ENCODE peak calls at places on chromosomes 3 and 15, in seven cellular contexts. One of them, this sample, is unnamed.

GRCh38 chr3:106692624-106693023 is 684.6 kb upstream of the CCDC54 start:
- DNase-seq in fibroblast of pulmonary artery: no peak
- DNase-seq in A549: no peak
- DNase-seq in dorsolateral prefrontal cortex: no peak
- DNase-seq in neural progenitor cell: no peak
- DNase-seq in small intestine: no peak
- DNase-seq in GM12865: no peak
- DNase-seq in this sample: no peak

GRCh38 chr15:65309882-65310418 is 5.5 kb downstream of the RNU5B-1 start:
- DNase-seq in fibroblast of pulmonary artery: no peak
- DNase-seq in A549: no peak
- DNase-seq in dorsolateral prefrontal cortex: no peak
- DNase-seq in neural progenitor cell: no peak
- DNase-seq in small intestine: no peak
- DNase-seq in GM12865: no peak
- DNase-seq in this sample: no peak

GRCh38 chr3:138253609-138254008 is 66.5 kb downstream of the ARMC8 start:
- DNase-seq in fibroblast of pulmonary artery: no peak
- DNase-seq in A549: no peak
- DNase-seq in dorsolateral prefrontal cortex: no peak
- DNase-seq in neural progenitor cell: no peak
- DNase-seq in small intestine: no peak
- DNase-seq in GM12865: no peak
- DNase-seq in this sample: no peak

GRCh38 chr3:16697437-16698258 is 92.4 kb upstream of the DAZL start:
- DNase-seq in fibroblast of pulmonary artery: peak; percentile 87
- DNase-seq in A549: no peak
- DNase-seq in dorsolateral prefrontal cortex: no peak
- DNase-seq in neural progenitor cell: peak; percentile 11
- DNase-seq in small intestine: no peak
- DNase-seq in GM12865: peak; percentile 21
- DNase-seq in this sample: peak; percentile 69

GRCh38 chr3:108070356-108070755 is 20.5 kb downstream of the CD47 start:
- DNase-seq in fibroblast of pulmonary artery: no peak
- DNase-seq in A549: no peak
- DNase-seq in dorsolateral prefrontal cortex: no peak
- DNase-seq in neural progenitor cell: no peak
- DNase-seq in small intestine: no peak
- DNase-seq in GM12865: no peak
- DNase-seq in this sample: no peak

GRCh38 chr3:23264413-23264812 is 61.3 kb downstream of the UBE2E2 start:
- DNase-seq in fibroblast of pulmonary artery: peak; percentile 72
- DNase-seq in A549: no peak
- DNase-seq in dorsolateral prefrontal cortex: no peak
- DNase-seq in neural progenitor cell: no peak
- DNase-seq in small intestine: no peak
- DNase-seq in GM12865: no peak
- DNase-seq in this sample: peak; percentile 33

GRCh38 chr15:82750831-82751181 is 41.1 kb upstream of the AP3B2 start:
- DNase-seq in fibroblast of pulmonary artery: no peak
- DNase-seq in A549: peak; percentile 18
- DNase-seq in dorsolateral prefrontal cortex: no peak
- DNase-seq in neural progenitor cell: no peak
- DNase-seq in small intestine: peak; percentile 30
- DNase-seq in GM12865: peak; percentile 61
- DNase-seq in this sample: no peak

GRCh38 chr15:85024509-85025336 is 43.1 kb downstream of the PDE8A start:
- DNase-seq in fibroblast of pulmonary artery: no peak
- DNase-seq in A549: peak; percentile 41
- DNase-seq in dorsolateral prefrontal cortex: no peak
- DNase-seq in neural progenitor cell: no peak
- DNase-seq in small intestine: no peak
- DNase-seq in GM12865: no peak
- DNase-seq in this sample: peak; percentile 24

GRCh38 chr15:29105151-29105785 is 164.4 kb downstream of the NSMCE3 start:
- DNase-seq in fibroblast of pulmonary artery: no peak
- DNase-seq in A549: no peak
- DNase-seq in dorsolateral prefrontal cortex: no peak
- DNase-seq in neural progenitor cell: no peak
- DNase-seq in small intestine: no peak
- DNase-seq in GM12865: no peak
- DNase-seq in this sample: no peak

GRCh38 chr15:42313463-42313862 is 40.2 kb upstream of the TMEM87A start:
- DNase-seq in fibroblast of pulmonary artery: no peak
- DNase-seq in A549: no peak
- DNase-seq in dorsolateral prefrontal cortex: no peak
- DNase-seq in neural progenitor cell: peak; percentile 20
- DNase-seq in small intestine: no peak
- DNase-seq in GM12865: no peak
- DNase-seq in this sample: no peak

GRCh38 chr3:156161172-156161571 is 40.8 kb downstream of the KCNAB1 start:
- DNase-seq in fibroblast of pulmonary artery: no peak
- DNase-seq in A549: no peak
- DNase-seq in dorsolateral prefrontal cortex: no peak
- DNase-seq in neural progenitor cell: peak; percentile 11
- DNase-seq in small intestine: no peak
- DNase-seq in GM12865: no peak
- DNase-seq in this sample: no peak
- H3K4me3 ChIP-seq in fibroblast of pulmonary artery: no peak overlapping the region
- H3K4me3 ChIP-seq in A549: no peak overlapping the region
- H3K4me3 ChIP-seq in dorsolateral prefrontal cortex: no peak overlapping the region
- H3K4me3 ChIP-seq in neural progenitor cell: no peak overlapping the region
- H3K4me3 ChIP-seq in small intestine: no peak overlapping the region
- H3K4me3 ChIP-seq in GM12865: no peak overlapping the region
- H3K4me3 ChIP-seq in this sample: no peak overlapping the region

GRCh38 chr15:57591237-57591821 is 375 bp upstream of the MYZAP start:
- DNase-seq in fibroblast of pulmonary artery: no peak
- DNase-seq in A549: no peak
- DNase-seq in dorsolateral prefrontal cortex: no peak
- DNase-seq in neural progenitor cell: no peak
- DNase-seq in small intestine: peak; percentile 83
- DNase-seq in GM12865: no peak
- DNase-seq in this sample: no peak
- H3K4me3 ChIP-seq in fibroblast of pulmonary artery: peak overlapping the region; percentile 44
- H3K4me3 ChIP-seq in A549: peak overlapping the region; percentile 66
- H3K4me3 ChIP-seq in dorsolateral prefrontal cortex: peak overlapping the region; percentile 64
- H3K4me3 ChIP-seq in neural progenitor cell: peak overlapping the region; percentile 59
- H3K4me3 ChIP-seq in small intestine: no peak overlapping the region
- H3K4me3 ChIP-seq in GM12865: no peak overlapping the region
- H3K4me3 ChIP-seq in this sample: peak overlapping the region; percentile 48

GRCh38 chr15:75606026-75606425 is 19.5 kb downstream of the SNUPN start:
- DNase-seq in fibroblast of pulmonary artery: no peak
- DNase-seq in A549: no peak
- DNase-seq in dorsolateral prefrontal cortex: no peak
- DNase-seq in neural progenitor cell: no peak
- DNase-seq in small intestine: no peak
- DNase-seq in GM12865: no peak
- DNase-seq in this sample: no peak

DNA sequence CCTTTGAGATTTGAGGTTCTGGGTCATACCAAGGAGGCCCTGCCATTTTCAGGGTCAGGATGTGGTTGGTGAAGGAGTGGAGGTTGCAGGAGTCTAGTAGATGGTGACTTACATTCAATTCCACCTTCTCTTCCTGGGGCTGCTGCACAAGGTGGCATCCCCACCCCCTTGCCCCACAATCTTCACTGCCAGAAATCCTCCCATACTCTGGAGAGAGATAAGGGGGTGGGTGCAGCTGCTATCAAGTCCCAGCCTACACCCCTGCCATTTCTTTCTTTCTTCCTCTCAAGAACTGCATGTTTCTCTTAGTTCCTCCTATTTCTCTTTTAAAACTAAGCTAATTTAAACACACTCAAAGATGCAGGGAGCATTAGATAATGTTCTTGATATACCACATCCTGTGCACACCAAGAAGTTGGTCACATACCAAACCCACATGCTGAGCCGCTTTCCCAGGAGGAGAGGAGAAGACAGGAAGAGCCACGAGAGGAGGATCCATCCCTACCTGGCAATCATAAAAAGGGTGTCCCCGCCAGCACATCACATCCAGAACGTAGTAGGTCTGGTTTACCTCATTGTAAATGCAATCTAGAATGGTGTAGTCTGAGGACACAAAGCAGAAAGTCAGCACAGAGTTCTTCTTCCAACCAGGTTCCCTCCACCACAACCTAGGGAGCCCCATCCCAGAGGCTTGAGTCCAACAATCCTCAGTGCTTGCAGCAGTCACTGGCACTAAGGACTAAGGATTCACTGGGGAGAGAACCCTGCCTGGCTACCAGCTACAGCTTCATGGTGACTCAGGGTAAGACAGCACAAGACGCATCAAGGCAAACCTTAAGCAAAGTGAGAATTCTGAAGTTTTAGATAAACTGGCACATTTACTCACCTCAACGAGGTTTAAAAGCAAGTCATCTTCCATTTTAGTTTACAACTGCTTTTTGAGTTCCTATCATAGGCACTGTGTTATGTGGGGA is 18.5 kb downstream of the SNUPN start:
- DNase-seq in fibroblast of pulmonary artery: no peak
- DNase-seq in A549: no peak
- DNase-seq in dorsolateral prefrontal cortex: no peak
- DNase-seq in neural progenitor cell: no peak
- DNase-seq in small intestine: peak; percentile 56
- DNase-seq in GM12865: no peak
- DNase-seq in this sample: no peak
- H3K4me3 ChIP-seq in fibroblast of pulmonary artery: no peak overlapping the region
- H3K4me3 ChIP-seq in A549: no peak overlapping the region
- H3K4me3 ChIP-seq in dorsolateral prefrontal cortex: no peak overlapping the region
- H3K4me3 ChIP-seq in neural progenitor cell: no peak overlapping the region
- H3K4me3 ChIP-seq in small intestine: no peak overlapping the region
- H3K4me3 ChIP-seq in GM12865: no peak overlapping the region
- H3K4me3 ChIP-seq in this sample: no peak overlapping the region

DNA sequence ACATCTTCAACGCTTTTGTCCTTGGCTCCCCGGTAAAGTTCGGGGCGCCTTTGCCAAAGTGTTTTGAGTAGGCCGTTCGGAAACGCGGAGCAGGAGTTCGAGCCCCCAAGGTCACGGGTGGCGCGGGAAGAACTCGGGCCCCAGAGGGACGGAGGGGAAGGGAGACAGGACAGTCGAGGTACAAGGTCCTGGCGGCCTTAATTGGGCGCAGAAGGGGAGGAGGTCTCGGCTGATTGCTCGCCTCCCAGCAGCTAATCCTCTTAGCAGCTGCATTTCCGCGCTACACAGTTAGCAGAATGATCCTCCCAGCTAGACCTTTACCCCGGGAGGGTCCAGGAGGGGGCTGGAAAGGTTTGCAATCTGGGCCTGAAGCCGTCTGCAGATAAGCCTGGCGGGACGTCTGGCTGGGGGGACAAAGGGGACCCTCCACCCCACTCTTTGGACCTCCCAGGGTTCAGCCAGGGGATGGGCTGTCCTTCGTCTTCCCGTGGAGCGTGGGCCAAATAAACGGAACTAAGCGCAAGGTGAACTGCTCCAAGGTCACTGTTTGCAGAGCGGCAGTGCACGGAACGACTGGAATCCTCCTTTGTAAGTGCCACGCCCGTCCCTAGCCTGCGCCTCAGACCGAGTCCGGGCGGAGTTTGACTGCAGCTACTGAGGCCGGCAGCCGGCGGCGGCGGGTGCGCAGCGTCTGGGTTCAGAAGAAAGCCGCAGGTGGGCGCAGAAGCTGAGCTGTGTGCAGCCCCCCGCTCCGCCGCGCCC is 7.2 kb downstream of the EOMES start:
- DNase-seq in fibroblast of pulmonary artery: no peak
- DNase-seq in A549: no peak
- DNase-seq in dorsolateral prefrontal cortex: no peak
- DNase-seq in neural progenitor cell: peak; percentile 88
- DNase-seq in small intestine: peak; percentile 79
- DNase-seq in GM12865: no peak
- DNase-seq in this sample: no peak
- H3K4me3 ChIP-seq in fibroblast of pulmonary artery: no peak overlapping the region
- H3K4me3 ChIP-seq in A549: peak overlapping the region; percentile 19
- H3K4me3 ChIP-seq in dorsolateral prefrontal cortex: peak overlapping the region; percentile 29
- H3K4me3 ChIP-seq in neural progenitor cell: peak overlapping the region; percentile 33
- H3K4me3 ChIP-seq in small intestine: no peak overlapping the region
- H3K4me3 ChIP-seq in GM12865: no peak overlapping the region
- H3K4me3 ChIP-seq in this sample: peak overlapping the region; percentile 19

GRCh38 chr3:11567516-11568467 is 75.9 kb downstream of the VGLL4 start:
- DNase-seq in fibroblast of pulmonary artery: peak; percentile 82
- DNase-seq in A549: peak; percentile 56
- DNase-seq in dorsolateral prefrontal cortex: no peak
- DNase-seq in neural progenitor cell: no peak
- DNase-seq in small intestine: no peak
- DNase-seq in GM12865: no peak
- DNase-seq in this sample: peak; percentile 56
- H3K4me3 ChIP-seq in fibroblast of pulmonary artery: peak overlapping the region; percentile 45
- H3K4me3 ChIP-seq in A549: peak overlapping the region; percentile 26
- H3K4me3 ChIP-seq in dorsolateral prefrontal cortex: peak overlapping the region; percentile 62
- H3K4me3 ChIP-seq in neural progenitor cell: no peak overlapping the region
- H3K4me3 ChIP-seq in small intestine: no peak overlapping the region
- H3K4me3 ChIP-seq in GM12865: no peak overlapping the region
- H3K4me3 ChIP-seq in this sample: peak overlapping the region; percentile 29

DNA sequence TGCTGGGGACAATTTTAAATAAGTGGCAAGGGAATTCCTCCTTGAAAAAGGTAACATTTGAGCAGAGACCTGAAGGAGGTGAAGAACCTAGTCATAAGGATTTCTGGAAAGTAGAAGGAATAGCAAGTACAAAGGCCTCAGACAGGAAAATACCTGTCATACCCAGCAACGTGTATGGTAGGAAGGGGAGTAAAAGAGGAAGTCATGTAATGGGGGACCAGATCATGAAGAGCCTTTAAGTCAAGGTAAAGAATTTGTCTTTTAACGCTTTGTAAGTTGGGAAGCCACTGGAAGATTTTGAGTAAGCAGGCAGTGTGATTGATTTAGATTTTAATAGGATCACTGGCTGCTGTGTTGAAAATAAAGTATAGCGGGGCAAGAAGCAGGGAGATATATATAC is 43.4 kb upstream of the FAH start:
- DNase-seq in fibroblast of pulmonary artery: no peak
- DNase-seq in A549: no peak
- DNase-seq in dorsolateral prefrontal cortex: no peak
- DNase-seq in neural progenitor cell: no peak
- DNase-seq in small intestine: no peak
- DNase-seq in GM12865: no peak
- DNase-seq in this sample: no peak
- H3K4me3 ChIP-seq in fibroblast of pulmonary artery: no peak overlapping the region
- H3K4me3 ChIP-seq in A549: no peak overlapping the region
- H3K4me3 ChIP-seq in dorsolateral prefrontal cortex: no peak overlapping the region
- H3K4me3 ChIP-seq in neural progenitor cell: no peak overlapping the region
- H3K4me3 ChIP-seq in small intestine: no peak overlapping the region
- H3K4me3 ChIP-seq in GM12865: no peak overlapping the region
- H3K4me3 ChIP-seq in this sample: no peak overlapping the region

GRCh38 chr15:75673426-75674247 is 25.9 kb downstream of the SNX33 start:
- DNase-seq in fibroblast of pulmonary artery: peak; percentile 88
- DNase-seq in A549: no peak
- DNase-seq in dorsolateral prefrontal cortex: no peak
- DNase-seq in neural progenitor cell: no peak
- DNase-seq in small intestine: no peak
- DNase-seq in GM12865: no peak
- DNase-seq in this sample: peak; percentile 63
- H3K4me3 ChIP-seq in fibroblast of pulmonary artery: no peak overlapping the region
- H3K4me3 ChIP-seq in A549: no peak overlapping the region
- H3K4me3 ChIP-seq in dorsolateral prefrontal cortex: no peak overlapping the region
- H3K4me3 ChIP-seq in neural progenitor cell: no peak overlapping the region
- H3K4me3 ChIP-seq in small intestine: no peak overlapping the region
- H3K4me3 ChIP-seq in GM12865: no peak overlapping the region
- H3K4me3 ChIP-seq in this sample: no peak overlapping the region

This sample was measured in skeletal muscle cell.